ENCODE peak calls at places on chromosomes 7 and 10, in four cellular contexts. Y is Kasumi-1; Q is activated CD8-positive, alpha-beta memory T cell treated with anti-CD3 and anti-CD28 coated beads, Interleukin-2, amount 50 U/mL, for 4 hours; V is caudate nucleus. X is an unnamed sample.

GRCh38 chr7:43248961-43249807 is 136.7 kb downstream of the HECW1 start:
- DNase-seq in Y (no peak), V (no peak), Q (no peak), X (peak)

GRCh38 chr7:66790219-66790618 is 49.7 kb downstream of the RABGEF1 start:
- DNase-seq in Y (no peak), Q (no peak), V (no peak), X (no peak)

GRCh38 chr10:12960939-12961338 is 40.6 kb downstream of the CCDC3 start:
- DNase-seq in Q (no peak), Y (no peak), V (no peak), X (no peak)

GRCh38 chr7:121085922-121086321 is 97.4 kb downstream of the CPED1 start:
- DNase-seq in V (no peak), Q (no peak), Y (no peak), X (peak)

GRCh38 chr10:118595598-118596425 is at the start of gene PRLHR:
- DNase-seq in Y (no peak), Q (no peak), V (peak), X (no peak)

GRCh38 chr7:116548506-116548905 is 23.7 kb downstream of the CAV1 start:
- DNase-seq in Y (no peak), Q (no peak), V (no peak), X (no peak)

GRCh38 chr7:137846588-137847417 is at the start of gene DGKI:
- DNase-seq in Y (no peak), Q (no peak), V (peak), X (no peak)

GRCh38 chr7:45718464-45719330 is 144.5 kb downstream of the ADCY1 start:
- DNase-seq in Y (no peak), Q (no peak), V (no peak), X (peak)